ENCODE peak calls at places on chromosomes 6 and 20, in five cellular contexts. C is fibroblast of mammary gland, W is left ventricle myocardium inferior, J is AG09309, L is esophagus muscularis mucosa. V is an unnamed sample.

GRCh38 chr6:3291346-3291745 is 32.6 kb downstream of the PSMG4 start:
- DNase-seq in C (no peak), W (no peak), J (no peak), L (no peak), V (no peak)

GRCh38 chr6:2546941-2547716 is 203.6 kb downstream of the MYLK4 start:
- DNase-seq in C (no peak), W (no peak), J (no peak), L (no peak), V (no peak)

GRCh38 chr20:37968726-37969401 is 64.4 kb downstream of the TTI1 start:
- DNase-seq in C (peak), W (no peak), J (no peak), L (peak), V (no peak)

GRCh38 chr20:36677422-36677771 is 31.4 kb upstream of the SLA2 start:
- DNase-seq in C (no peak), W (no peak), J (no peak), L (no peak), V (no peak)

GRCh38 chr6:31008165-31008564 is 2.1 kb upstream of the MUC22 start:
- DNase-seq in C (no peak), W (no peak), J (no peak), L (no peak), V (no peak)

GRCh38 chr6:46983007-46983411 is 59.1 kb downstream of the ADGRF1 start:
- DNase-seq in C (no peak), W (no peak), J (peak), L (no peak), V (peak)

GRCh38 chr20:30610044-30610693 is 647.3 kb upstream of the DEFB115 start:
- DNase-seq in C (no peak), W (no peak), J (no peak), L (no peak), V (no peak)

GRCh38 chr20:59006864-59007757 is at the start of gene CTSZ:
- DNase-seq in C (peak), W (peak), J (no peak), L (no peak), V (no peak)

GRCh38 chr6:16700202-16700997 is 60.9 kb downstream of the ATXN1 start:
- DNase-seq in C (no peak), W (no peak), J (no peak), L (no peak), V (no peak)

GRCh38 chr6:137145421-137145820 is 28.0 kb downstream of the IL22RA2 start:
- DNase-seq in C (peak), W (no peak), J (no peak), L (no peak), V (no peak)

GRCh38 chr6:82573200-82573972 is 209.8 kb downstream of the TPBG start:
- DNase-seq in C (no peak), W (no peak), J (no peak), L (no peak), V (no peak)

GRCh38 chr6:14721103-14721758 is 524.6 kb upstream of the JARID2 start:
- DNase-seq in C (no peak), W (no peak), J (no peak), L (no peak), V (no peak)

GRCh38 chr6:113944701-113945100 is 26.2 kb downstream of the HDAC2 start:
- DNase-seq in C (peak), W (no peak), J (no peak), L (no peak), V (no peak)

GRCh38 chr6:108914235-108915022 is 66.2 kb downstream of the ARMC2 start:
- DNase-seq in C (peak), W (no peak), J (no peak), L (no peak), V (no peak)

GRCh38 chr6:130357436-130357835 is 8.4 kb upstream of the TMEM200A start:
- DNase-seq in C (no peak), W (no peak), J (no peak), L (peak), V (no peak)

GRCh38 chr20:57306747-57307146 is 22.9 kb upstream of the SPO11 start:
- DNase-seq in C (no peak), W (no peak), J (no peak), L (no peak), V (no peak)

GRCh38 chr6:15763827-15764226 is 101.0 kb upstream of the DTNBP1 start:
- DNase-seq in C (peak), W (no peak), J (no peak), L (peak), V (no peak)

GRCh38 chr6:5053864-5054426 is 31.2 kb upstream of the PPP1R3G start:
- DNase-seq in C (peak), W (no peak), J (no peak), L (no peak), V (no peak)

GRCh38 chr6:138290563-138290962 is 72.3 kb upstream of the PBOV1 start:
- DNase-seq in C (no peak), W (no peak), J (no peak), L (no peak), V (no peak)

GRCh38 chr6:138285800-138286199 is 67.5 kb upstream of the PBOV1 start:
- DNase-seq in C (no peak), W (no peak), J (no peak), L (no peak), V (no peak)

GRCh38 chr6:138289739-138290138 is 71.4 kb upstream of the PBOV1 start:
- DNase-seq in C (no peak), W (no peak), J (no peak), L (no peak), V (no peak)

GRCh38 chr6:138286698-138287097 is 68.4 kb upstream of the PBOV1 start:
- DNase-seq in C (no peak), W (no peak), J (no peak), L (no peak), V (no peak)

DNA sequence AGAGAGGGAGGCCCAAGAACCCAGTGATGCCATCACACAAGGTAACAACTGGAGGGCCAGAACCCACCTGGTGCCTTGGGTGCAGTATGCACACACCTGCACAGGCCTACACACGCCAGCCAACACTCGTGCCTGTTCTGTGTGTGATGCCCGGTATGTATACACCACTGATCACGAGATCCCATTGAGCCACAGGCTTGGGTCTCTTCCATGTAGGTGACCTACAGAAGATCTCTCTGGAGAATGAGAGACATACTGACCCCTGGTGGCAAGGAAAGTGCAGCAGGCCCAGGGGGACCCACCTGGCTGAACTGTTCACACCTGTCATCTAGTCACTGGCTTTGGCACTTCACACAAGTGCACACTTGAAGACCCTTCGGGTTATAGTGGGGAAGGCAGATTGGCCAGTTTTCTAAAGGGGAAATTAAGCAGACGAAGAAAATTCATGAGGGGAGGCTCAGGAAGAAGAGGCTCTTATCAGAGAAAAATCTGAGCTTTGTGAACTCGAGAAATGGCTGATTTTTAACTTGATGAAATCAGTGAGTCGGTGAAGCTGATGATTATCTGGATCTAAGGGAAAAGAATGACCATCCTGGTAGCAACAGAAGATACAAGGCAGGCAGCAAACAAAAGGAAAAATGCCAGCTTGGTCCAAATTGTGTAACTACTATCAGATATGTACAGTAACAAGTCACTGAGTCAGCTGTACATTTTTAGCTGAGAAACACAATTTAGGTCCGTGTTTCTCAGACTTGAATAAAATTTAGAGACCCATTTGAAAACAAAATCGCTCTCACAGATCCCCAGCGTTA is 69.1 kb upstream of the PBOV1 start:
- DNase-seq in C (peak), W (no peak), J (no peak), L (no peak), V (no peak)
- TF ChIP-seq CTCF in C (peak), W (peak), J (peak), L (peak), V (peak)

DNA sequence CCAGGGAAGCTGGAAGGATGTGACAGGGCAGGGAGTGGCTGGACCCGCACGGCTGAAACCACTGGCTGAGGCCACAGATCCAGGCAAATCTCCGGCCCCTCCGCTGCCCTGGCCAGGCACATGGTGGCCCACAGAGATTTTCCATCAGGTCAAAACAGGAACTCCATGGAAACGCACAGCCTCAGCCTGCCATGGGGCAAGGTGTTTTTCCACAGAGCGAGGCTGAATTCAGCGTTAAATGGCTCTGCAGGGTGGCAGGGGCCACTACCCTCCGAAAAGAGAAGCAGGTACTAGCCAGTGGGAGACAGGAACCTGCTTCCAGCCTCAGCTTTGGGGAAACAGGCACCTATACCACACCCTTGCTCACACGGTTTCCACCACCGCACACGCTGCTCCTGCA is 53.1 kb downstream of the PREX1 start:
- DNase-seq in C (no peak), W (no peak), J (no peak), L (no peak), V (no peak)
- TF ChIP-seq CTCF in C (no peak), W (no peak), J (no peak), L (no peak), V (no peak)

GRCh38 chr6:44223471-44224153 is at the start of gene SLC29A1:
- DNase-seq in C (no peak), W (peak), J (no peak), L (no peak), V (no peak)
- TF ChIP-seq CTCF in C (no peak), W (no peak), J (no peak), L (no peak), V (peak)

GRCh38 chr6:150235218-150235617 is 92.4 kb downstream of the PPP1R14C start:
- DNase-seq in C (no peak), W (no peak), J (no peak), L (no peak), V (no peak)
- TF ChIP-seq CTCF in C (no peak), W (no peak), J (no peak), L (no peak), V (no peak)

DNA sequence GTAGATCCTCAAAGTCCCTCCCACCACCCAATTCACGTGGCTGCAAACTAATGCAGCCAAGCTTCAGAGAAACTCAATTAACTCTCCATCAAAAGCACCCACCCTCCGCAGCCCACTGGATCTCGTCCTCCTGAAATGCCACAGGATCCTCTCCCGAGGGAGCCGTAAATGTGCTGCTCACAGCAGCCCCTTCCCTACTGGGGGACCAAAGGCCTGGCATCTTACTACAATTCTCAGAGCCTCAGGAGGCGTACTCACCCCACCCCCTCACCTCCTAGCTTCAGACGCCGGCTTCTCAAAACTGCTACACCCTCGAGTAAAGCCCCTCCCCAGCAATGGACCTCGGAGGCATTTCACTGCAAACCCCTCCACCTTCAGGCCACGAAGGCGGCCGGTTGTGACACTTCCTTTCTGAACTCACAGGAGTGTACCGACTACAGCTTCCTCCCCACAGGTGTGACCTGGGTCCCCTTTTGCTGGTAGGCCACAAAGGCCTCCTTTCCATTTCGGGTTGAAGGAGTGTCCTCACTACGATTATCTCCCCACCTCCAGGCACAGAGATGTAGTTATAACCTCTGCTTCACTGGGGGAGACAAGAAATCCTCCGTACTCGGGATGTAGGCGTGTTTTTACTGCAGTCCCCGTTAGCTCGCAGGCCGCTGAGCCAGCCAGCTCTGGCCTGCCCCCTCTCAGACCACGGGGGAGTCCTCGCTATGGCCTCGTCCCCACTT is 722 bp downstream of the CPNE1 start:
- DNase-seq in C (peak), W (no peak), J (no peak), L (peak), V (no peak)
- TF ChIP-seq CTCF in C (no peak), W (no peak), J (no peak), L (no peak), V (no peak)

DNA sequence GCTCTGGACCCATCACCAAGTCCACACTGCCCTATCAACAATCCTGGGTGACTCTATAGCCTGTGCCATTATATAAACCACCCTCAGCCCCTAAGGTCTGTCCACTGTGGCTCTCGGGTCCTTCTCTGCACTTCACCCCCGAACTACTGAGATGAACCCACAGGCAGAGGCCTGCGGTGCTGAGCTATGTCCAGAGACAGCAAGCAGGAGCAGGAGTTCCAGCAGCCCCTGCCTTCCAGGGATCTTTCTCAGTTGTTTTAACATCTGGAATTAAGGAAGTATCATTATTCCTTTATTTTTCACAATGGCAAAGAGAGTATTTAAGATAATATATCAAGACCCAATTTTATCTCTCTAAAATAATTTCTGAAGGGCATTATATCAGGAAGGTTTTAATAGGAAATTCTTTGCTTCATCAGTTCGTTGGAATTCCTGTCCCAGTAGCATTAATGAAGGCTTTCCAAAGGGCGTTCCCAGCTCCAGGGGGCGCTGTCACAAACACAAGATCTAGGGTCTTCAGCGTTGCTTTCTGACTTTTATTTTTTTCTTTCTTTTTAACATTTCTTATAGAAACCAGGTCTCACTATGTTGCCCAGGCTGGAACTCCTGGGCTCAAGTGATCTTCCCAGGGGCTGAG is 27.3 kb downstream of the RRBP1 start:
- DNase-seq in C (peak), W (no peak), J (no peak), L (no peak), V (no peak)
- TF ChIP-seq CTCF in C (peak), W (peak), J (peak), L (no peak), V (peak)

DNA sequence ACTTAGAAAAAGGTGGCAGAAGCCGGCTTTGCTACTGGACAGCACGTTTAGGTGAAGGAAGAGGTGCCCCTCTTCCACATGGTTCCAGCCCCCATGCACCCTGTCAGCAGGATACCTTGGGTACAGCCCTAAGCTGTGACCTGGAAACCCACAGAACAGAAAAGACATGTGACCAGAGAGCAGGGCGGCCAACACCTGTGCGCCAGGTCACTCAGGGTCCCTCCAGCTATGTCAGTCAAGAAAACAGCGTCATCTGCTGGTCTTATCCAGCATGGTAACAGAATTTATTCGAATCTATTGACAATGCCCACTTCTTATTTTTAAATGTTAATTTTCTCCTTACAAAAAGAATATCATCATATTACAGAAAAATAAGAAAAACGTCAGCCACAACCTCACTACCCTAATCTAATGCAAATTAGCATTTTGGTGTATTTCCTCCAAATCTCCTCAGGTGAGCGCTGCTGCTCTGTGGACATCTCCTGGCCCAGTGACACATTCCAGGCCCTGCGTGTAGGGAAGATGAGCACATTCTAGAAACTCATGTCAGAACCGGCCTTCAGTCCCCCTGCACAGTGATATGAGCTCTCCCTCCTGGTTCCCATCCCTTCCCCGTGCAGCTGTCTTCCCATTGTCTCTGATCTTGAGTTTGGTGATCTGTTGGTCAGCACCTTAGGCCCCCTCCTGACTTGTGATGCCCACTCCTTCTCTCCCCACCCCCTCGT is 37.2 kb downstream of the GTF2H5 start:
- DNase-seq in C (no peak), W (no peak), J (no peak), L (no peak), V (no peak)
- TF ChIP-seq CTCF in C (peak), W (peak), J (peak), L (no peak), V (peak)

GRCh38 chr6:53546256-53546655 is 1.4 kb upstream of the GCLC start:
- DNase-seq in C (peak), W (no peak), J (no peak), L (no peak), V (no peak)

GRCh38 chr6:53544050-53544499 is 826 bp downstream of the GCLC start:
- DNase-seq in C (no peak), W (no peak), J (no peak), L (no peak), V (no peak)

GRCh38 chr6:53543341-53544010 is 1.4 kb downstream of the GCLC start:
- DNase-seq in C (no peak), W (no peak), J (no peak), L (no peak), V (no peak)

GRCh38 chr6:53547166-53547814 is 2.4 kb upstream of the GCLC start:
- DNase-seq in C (no peak), W (no peak), J (no peak), L (no peak), V (no peak)

GRCh38 chr6:53544500-53545308 is at the start of gene GCLC:
- DNase-seq in C (peak), W (peak), J (peak), L (peak), V (peak)
- TF ChIP-seq CTCF in C (no peak), W (peak), J (peak), L (peak), V (peak)

GRCh38 chr20:46253391-46253790 is 54.9 kb downstream of the CDH22 start:
- DNase-seq in C (peak), W (no peak), J (no peak), L (no peak), V (no peak)
- TF ChIP-seq CTCF in C (peak), W (peak), J (peak), L (no peak), V (peak)

GRCh38 chr6:41426438-41426851 is 91.0 kb downstream of the NCR2 start:
- DNase-seq in C (no peak), W (no peak), J (no peak), L (no peak), V (no peak)
- TF ChIP-seq CTCF in C (no peak), W (no peak), J (no peak), L (no peak), V (no peak)